ENCODE peak calls at places on chromosomes 5 and 9, in five cellular contexts. One of them, this sample, is unnamed.

GRCh38 chr5:145980257-145980656 is 43.9 kb downstream of the SH3RF2 start:
- DNase-seq in endothelial cell: no peak
- DNase-seq in AG20443: no peak
- DNase-seq in germinal center: no peak
- DNase-seq in fibroblast of the aortic adventitia: no peak
- DNase-seq in this sample: no peak

GRCh38 chr5:169767938-169768337 is 130.9 kb downstream of the DOCK2 start:
- DNase-seq in germinal center: peak
- DNase-seq in AG20443: no peak
- DNase-seq in endothelial cell: no peak
- DNase-seq in fibroblast of the aortic adventitia: no peak
- DNase-seq in this sample: no peak

GRCh38 chr5:23639326-23639725 is 131.9 kb downstream of the PRDM9 start:
- DNase-seq in fibroblast of the aortic adventitia: no peak
- DNase-seq in AG20443: no peak
- DNase-seq in germinal center: no peak
- DNase-seq in endothelial cell: no peak
- DNase-seq in this sample: no peak

GRCh38 chr5:14712131-14712530 is 47.6 kb downstream of the OTULIN start:
- DNase-seq in endothelial cell: no peak
- DNase-seq in AG20443: no peak
- DNase-seq in fibroblast of the aortic adventitia: no peak
- DNase-seq in germinal center: no peak
- DNase-seq in this sample: no peak

GRCh38 chr9:130824079-130824478 is 11.0 kb upstream of the ABL1 start:
- DNase-seq in AG20443: no peak
- DNase-seq in germinal center: no peak
- DNase-seq in fibroblast of the aortic adventitia: no peak
- DNase-seq in endothelial cell: no peak
- DNase-seq in this sample: no peak

GRCh38 chr9:2116073-2116472 is 100.9 kb downstream of the SMARCA2 start:
- DNase-seq in endothelial cell: peak
- DNase-seq in germinal center: peak
- DNase-seq in fibroblast of the aortic adventitia: no peak
- DNase-seq in AG20443: peak
- DNase-seq in this sample: no peak

GRCh38 chr5:113331201-113331551 is 103.6 kb downstream of the TSSK1B start:
- DNase-seq in germinal center: no peak
- DNase-seq in fibroblast of the aortic adventitia: no peak
- DNase-seq in AG20443: peak
- DNase-seq in endothelial cell: no peak
- DNase-seq in this sample: no peak

GRCh38 chr5:39570418-39571027 is 145.7 kb upstream of the DAB2 start:
- DNase-seq in endothelial cell: no peak
- DNase-seq in germinal center: no peak
- DNase-seq in fibroblast of the aortic adventitia: peak
- DNase-seq in AG20443: peak
- DNase-seq in this sample: peak

GRCh38 chr5:43315262-43315661 is 2.0 kb upstream of the HMGCS1 start:
- DNase-seq in germinal center: no peak
- DNase-seq in endothelial cell: no peak
- DNase-seq in fibroblast of the aortic adventitia: no peak
- DNase-seq in AG20443: no peak
- DNase-seq in this sample: no peak

GRCh38 chr5:149367249-149367971 is 9.6 kb downstream of the PCYOX1L start:
- DNase-seq in endothelial cell: peak
- DNase-seq in germinal center: peak
- DNase-seq in fibroblast of the aortic adventitia: peak
- DNase-seq in AG20443: peak
- DNase-seq in this sample: peak

GRCh38 chr5:2017540-2018389 is 135.0 kb upstream of the IRX4 start:
- DNase-seq in fibroblast of the aortic adventitia: peak
- DNase-seq in germinal center: peak
- DNase-seq in endothelial cell: peak
- DNase-seq in AG20443: no peak
- DNase-seq in this sample: no peak

GRCh38 chr5:129670944-129671343 is 77.0 kb upstream of the MINAR2 start:
- DNase-seq in germinal center: no peak
- DNase-seq in fibroblast of the aortic adventitia: peak
- DNase-seq in endothelial cell: no peak
- DNase-seq in AG20443: no peak
- DNase-seq in this sample: no peak

GRCh38 chr9:116008278-116008677 is 145.3 kb upstream of the PAPPA start:
- DNase-seq in fibroblast of the aortic adventitia: no peak
- DNase-seq in endothelial cell: no peak
- DNase-seq in AG20443: no peak
- DNase-seq in germinal center: no peak
- DNase-seq in this sample: no peak

GRCh38 chr9:106697799-106698591 is 165.0 kb upstream of the ZNF462 start:
- DNase-seq in AG20443: peak
- DNase-seq in fibroblast of the aortic adventitia: peak
- DNase-seq in germinal center: no peak
- DNase-seq in endothelial cell: no peak
- DNase-seq in this sample: no peak

GRCh38 chr5:60356716-60357115 is 343.2 kb downstream of the DEPDC1B start:
- DNase-seq in germinal center: no peak
- DNase-seq in endothelial cell: no peak
- DNase-seq in fibroblast of the aortic adventitia: no peak
- DNase-seq in AG20443: no peak
- DNase-seq in this sample: no peak

GRCh38 chr9:3191715-3192114 is 334.1 kb downstream of the RFX3 start:
- DNase-seq in fibroblast of the aortic adventitia: no peak
- DNase-seq in AG20443: no peak
- DNase-seq in endothelial cell: no peak
- DNase-seq in germinal center: no peak
- DNase-seq in this sample: no peak

GRCh38 chr5:98722188-98722587 is 51.3 kb upstream of the RGMB start:
- DNase-seq in fibroblast of the aortic adventitia: no peak
- DNase-seq in AG20443: no peak
- DNase-seq in endothelial cell: no peak
- DNase-seq in germinal center: no peak
- DNase-seq in this sample: no peak

GRCh38 chr5:51944500-51945125 is 561.4 kb downstream of the ISL1 start:
- DNase-seq in AG20443: no peak
- DNase-seq in fibroblast of the aortic adventitia: no peak
- DNase-seq in endothelial cell: no peak
- DNase-seq in germinal center: no peak
- DNase-seq in this sample: no peak

GRCh38 chr9:76419782-76420380 is 25.7 kb upstream of the RFK start:
- DNase-seq in fibroblast of the aortic adventitia: peak
- DNase-seq in AG20443: peak
- DNase-seq in germinal center: peak
- DNase-seq in endothelial cell: no peak
- DNase-seq in this sample: no peak

GRCh38 chr9:132472199-132472598 is 62.2 kb downstream of the CFAP77 start:
- DNase-seq in fibroblast of the aortic adventitia: no peak
- DNase-seq in germinal center: no peak
- DNase-seq in endothelial cell: no peak
- DNase-seq in AG20443: no peak
- DNase-seq in this sample: no peak

GRCh38 chr9:9914174-9914573 is 698.6 kb downstream of the PTPRD start:
- DNase-seq in endothelial cell: no peak
- DNase-seq in fibroblast of the aortic adventitia: no peak
- DNase-seq in AG20443: no peak
- DNase-seq in germinal center: no peak
- DNase-seq in this sample: no peak

GRCh38 chr9:129128689-129129088 is 17.5 kb downstream of the PTPA start:
- DNase-seq in AG20443: no peak
- DNase-seq in endothelial cell: no peak
- DNase-seq in fibroblast of the aortic adventitia: no peak
- DNase-seq in germinal center: no peak
- DNase-seq in this sample: no peak

GRCh38 chr5:2352101-2352861 is 399.2 kb downstream of the IRX2 start:
- DNase-seq in AG20443: no peak
- DNase-seq in endothelial cell: no peak
- DNase-seq in germinal center: no peak
- DNase-seq in fibroblast of the aortic adventitia: no peak
- DNase-seq in this sample: no peak

GRCh38 chr5:142679744-142680143 is 6.1 kb downstream of the FGF1 start:
- DNase-seq in fibroblast of the aortic adventitia: no peak
- DNase-seq in AG20443: no peak
- DNase-seq in endothelial cell: no peak
- DNase-seq in germinal center: no peak
- DNase-seq in this sample: no peak

GRCh38 chr5:39555788-39556187 is 131.0 kb upstream of the DAB2 start:
- DNase-seq in fibroblast of the aortic adventitia: no peak
- DNase-seq in AG20443: no peak
- DNase-seq in endothelial cell: no peak
- DNase-seq in germinal center: no peak
- DNase-seq in this sample: no peak

GRCh38 chr5:154421868-154422267 is 23.9 kb upstream of the SAP30L start:
- DNase-seq in endothelial cell: peak
- DNase-seq in AG20443: no peak
- DNase-seq in fibroblast of the aortic adventitia: no peak
- DNase-seq in germinal center: no peak
- DNase-seq in this sample: no peak

GRCh38 chr9:105116047-105116868 is 128.2 kb upstream of the SLC44A1 start:
- DNase-seq in germinal center: no peak
- DNase-seq in fibroblast of the aortic adventitia: no peak
- DNase-seq in AG20443: no peak
- DNase-seq in endothelial cell: no peak
- DNase-seq in this sample: no peak

GRCh38 chr5:156411131-156411727 is 84.3 kb downstream of the SGCD start:
- DNase-seq in fibroblast of the aortic adventitia: peak
- DNase-seq in AG20443: peak
- DNase-seq in germinal center: no peak
- DNase-seq in endothelial cell: no peak
- DNase-seq in this sample: no peak

GRCh38 chr5:5296061-5296460 is 126.4 kb upstream of the ICE1 start:
- DNase-seq in fibroblast of the aortic adventitia: no peak
- DNase-seq in AG20443: no peak
- DNase-seq in germinal center: no peak
- DNase-seq in endothelial cell: no peak
- DNase-seq in this sample: no peak

GRCh38 chr5:136679233-136679632 is 313.9 kb upstream of the TRPC7 start:
- DNase-seq in fibroblast of the aortic adventitia: no peak
- DNase-seq in AG20443: no peak
- DNase-seq in germinal center: no peak
- DNase-seq in endothelial cell: no peak
- DNase-seq in this sample: no peak

GRCh38 chr5:59760798-59761348 is 132.7 kb downstream of the PDE4D start:
- DNase-seq in germinal center: no peak
- DNase-seq in endothelial cell: no peak
- DNase-seq in AG20443: no peak
- DNase-seq in fibroblast of the aortic adventitia: peak
- DNase-seq in this sample: no peak

GRCh38 chr9:81874926-81875325 is 53.3 kb upstream of the SPATA31D4 start:
- DNase-seq in endothelial cell: no peak
- DNase-seq in AG20443: peak
- DNase-seq in germinal center: no peak
- DNase-seq in fibroblast of the aortic adventitia: peak
- DNase-seq in this sample: no peak

GRCh38 chr9:113381909-113382411 is 5.2 kb upstream of the HDHD3 start:
- DNase-seq in germinal center: no peak
- DNase-seq in endothelial cell: no peak
- DNase-seq in fibroblast of the aortic adventitia: no peak
- DNase-seq in AG20443: no peak
- DNase-seq in this sample: no peak

This sample was measured in B cell.